ENCODE peak calls at places on chromosomes 7 and 10, in eight cellular contexts. E is neural crest cell; F is SJSA1; W is HL-60; B is amygdala; P is progenitor cell of endocrine pancreas; S is HFFc6; R is activated naive CD4-positive, alpha-beta T cell treated with anti-CD3 and anti-CD28 coated beads, Interleukin-2, amount 50 U/mL, for 16 hours. K is an unnamed sample.

GRCh38 chr10:29532256-29532878 is 102.4 kb downstream of the SVIL start:
- DNase-seq in P (no peak), W (no peak), F (no peak), R (no peak), E (no peak), S (no peak), B (no peak), K (no peak)

GRCh38 chr10:84493951-84494848 is 165.8 kb downstream of the CCSER2 start:
- DNase-seq in F (peak; percentile 53), B (no peak), E (no peak), S (peak; percentile 39), P (no peak), R (no peak), W (no peak), K (no peak)

GRCh38 chr7:145169908-145170307 is 334.1 kb upstream of the TPK1 start:
- DNase-seq in R (no peak), W (no peak), F (no peak), P (no peak), E (no peak), B (no peak), S (no peak), K (no peak)

GRCh38 chr7:2313450-2314208 is 612 bp downstream of the SNX8 start:
- DNase-seq in R (no peak), F (peak; percentile 52), E (no peak), S (no peak), W (no peak), P (no peak), B (no peak), K (no peak)

GRCh38 chr10:98528166-98528784 is 81.5 kb upstream of the HPS1 start:
- DNase-seq in W (no peak), B (no peak), E (no peak), R (no peak), F (no peak), S (peak; percentile 77), P (no peak), K (no peak)

GRCh38 chr7:27175626-27176342 is 1.7 kb upstream of the HOXA10 start:
- DNase-seq in B (no peak), S (no peak), E (no peak), F (peak; percentile 66), P (no peak), W (no peak), R (peak; percentile 7), K (peak; percentile 22)

GRCh38 chr7:84455788-84456187 is 261.2 kb upstream of the SEMA3A start:
- DNase-seq in P (no peak), B (no peak), F (no peak), R (no peak), S (no peak), E (no peak), W (no peak), K (no peak)

GRCh38 chr10:93165367-93165766 is 91.7 kb downstream of the CYP26A1 start:
- DNase-seq in B (no peak), P (no peak), S (no peak), F (peak; percentile 52), R (no peak), E (no peak), W (no peak), K (no peak)

GRCh38 chr7:1663857-1664651 is 6.0 kb upstream of the ELFN1 start:
- DNase-seq in W (no peak), S (no peak), R (no peak), B (no peak), F (peak; percentile 39), P (peak; percentile 16), E (no peak), K (no peak)

K was measured in glutamatergic neuron.